ENCODE peak calls at places on chromosome 13, in five cellular contexts. V is neural progenitor cell, W is GM23248, B is SK-N-SH, U is MM.1S. P is an unnamed sample.

GRCh38 chr13:106299616-106300015 is 235.8 kb downstream of the EFNB2 start:
- DNase-seq in W (no peak), B (no peak), V (no peak), U (no peak), P (no peak)

GRCh38 chr13:59094149-59094548 is 1069.6 kb downstream of the DIAPH3 start:
- DNase-seq in V (no peak), W (no peak), U (no peak), B (no peak), P (peak; percentile 40)

GRCh38 chr13:98775386-98775785 is 22.9 kb upstream of the SLC15A1 start:
- DNase-seq in B (no peak), U (no peak), V (no peak), W (no peak), P (no peak)

GRCh38 chr13:65470781-65471180 is 1759.4 kb downstream of the PCDH9 start:
- DNase-seq in W (no peak), U (no peak), B (no peak), V (no peak), P (no peak)

GRCh38 chr13:30559274-30559673 is 58.4 kb upstream of the USPL1 start:
- DNase-seq in V (no peak), B (no peak), U (no peak), W (no peak), P (no peak)

GRCh38 chr13:36417328-36417727 is 15.0 kb upstream of the CCNA1 start:
- DNase-seq in B (no peak), U (peak; percentile 6), V (no peak), W (no peak), P (no peak)

GRCh38 chr13:25717798-25718197 is 334.0 kb downstream of the SHISA2 start:
- DNase-seq in V (no peak), W (no peak), U (no peak), B (no peak), P (no peak)

GRCh38 chr13:89465366-89465765 is 1794.2 kb downstream of the SLITRK5 start:
- DNase-seq in U (no peak), B (no peak), W (peak; percentile 3), V (peak; percentile 15), P (no peak)

GRCh38 chr13:45108716-45109706 is 11.3 kb upstream of the GTF2F2 start:
- DNase-seq in U (no peak), W (peak; percentile 32), V (no peak), B (no peak), P (no peak)

GRCh38 chr13:62094937-62095336 is 679.3 kb upstream of the PCDH20 start:
- DNase-seq in U (no peak), B (no peak), W (no peak), V (no peak), P (no peak)

GRCh38 chr13:97413694-97414093 is 20.3 kb upstream of the RAP2A start:
- DNase-seq in U (no peak), B (no peak), W (no peak), V (no peak), P (no peak)

GRCh38 chr13:41905600-41906254 is 55.2 kb downstream of the VWA8 start:
- DNase-seq in U (peak; percentile 46), B (peak; percentile 33), W (peak; percentile 71), V (peak; percentile 35), P (peak; percentile 54)

GRCh38 chr13:113729329-113730019 is 29.6 kb upstream of the TMEM255B start:
- DNase-seq in W (peak; percentile 57), U (no peak), B (peak; percentile 70), V (no peak), P (no peak)

GRCh38 chr13:102011539-102011938 is 390.3 kb downstream of the FGF14 start:
- DNase-seq in U (no peak), W (no peak), V (no peak), B (no peak), P (no peak)

GRCh38 chr13:74197686-74198085 is 63.5 kb upstream of the KLF12 start:
- DNase-seq in W (no peak), B (no peak), V (no peak), U (no peak), P (no peak)

GRCh38 chr13:21557995-21558394 is 46.0 kb downstream of the MICU2 start:
- DNase-seq in W (peak; percentile 53), B (peak; percentile 9), U (no peak), V (peak; percentile 59), P (peak; percentile 51)

GRCh38 chr13:39556856-39557255 is 46.1 kb downstream of the LHFPL6 start:
- DNase-seq in V (no peak), W (no peak), B (no peak), U (no peak), P (no peak)

GRCh38 chr13:29472317-29472961 is 123.0 kb downstream of the SLC7A1 start:
- DNase-seq in U (peak; percentile 30), W (peak; percentile 79), V (peak; percentile 84), B (peak; percentile 72), P (peak; percentile 67)
- TF ChIP-seq EZH2phosphoT487 in U (no peak), W (no peak), V (no peak), B (no peak), P (no peak)

GRCh38 chr13:51814825-51815650 is 11.1 kb upstream of the DHRS12 start:
- DNase-seq in U (peak; percentile 69), W (peak; percentile 66), V (peak; percentile 76), B (peak; percentile 79), P (peak; percentile 79)
- H3K9ac ChIP-seq in U (peak overlapping the region; percentile 44), W (no peak overlapping the region), V (no peak overlapping the region), B (peak overlapping the region; percentile 12), P (no peak overlapping the region)

GRCh38 chr13:67267136-67267535 is 37.0 kb upstream of the PCDH9 start:
- DNase-seq in V (no peak), W (peak; percentile 12), U (no peak), B (no peak), P (no peak)
- TF ChIP-seq EZH2phosphoT487 in V (no peak), W (no peak), U (no peak), B (no peak), P (no peak)

GRCh38 chr13:48636550-48636949 is 17.2 kb upstream of the CYSLTR2 start:
- DNase-seq in V (no peak), B (no peak), W (peak; percentile 11), U (peak; percentile 67), P (no peak)
- H3K9ac ChIP-seq in V (no peak overlapping the region), B (no peak overlapping the region), W (no peak overlapping the region), U (no peak overlapping the region), P (no peak overlapping the region)

GRCh38 chr13:79409828-79410227 is 3.8 kb upstream of the RBM26 start:
- DNase-seq in U (no peak), W (no peak), B (no peak), V (no peak), P (no peak)

GRCh38 chr13:79417741-79418140 is 11.7 kb upstream of the RBM26 start:
- DNase-seq in W (no peak), V (no peak), B (no peak), U (no peak), P (no peak)

DNA sequence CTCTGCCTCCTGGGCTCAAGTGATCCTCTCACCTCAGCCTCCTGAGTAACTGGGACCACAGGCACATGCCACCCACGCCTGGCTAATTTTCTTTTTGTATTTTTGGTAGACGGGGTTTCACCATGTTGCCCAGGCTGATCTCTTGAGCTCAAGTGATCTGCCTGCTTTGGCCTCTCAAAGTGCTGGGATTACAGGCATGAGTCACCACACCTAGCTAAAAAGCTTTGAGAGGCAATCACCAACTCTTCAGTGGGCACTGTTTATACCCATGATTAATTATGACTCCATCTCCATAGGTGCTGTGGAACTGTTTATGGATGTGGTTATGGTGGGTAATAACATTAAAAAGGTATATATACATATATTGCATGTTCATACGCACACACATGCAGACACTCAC is 7.5 kb upstream of the RBM26 start:
- DNase-seq in B (no peak), V (no peak), W (no peak), U (no peak), P (no peak)
- TF ChIP-seq EZH2phosphoT487 in B (no peak), V (no peak), W (no peak), U (no peak), P (no peak)

GRCh38 chr13:33937373-33938087 is 119.6 kb downstream of the RFC3 start:
- DNase-seq in B (no peak), U (no peak), W (no peak), V (peak; percentile 74), P (peak; percentile 5)
- H3K9ac ChIP-seq in B (no peak overlapping the region), U (no peak overlapping the region), W (no peak overlapping the region), V (no peak overlapping the region), P (no peak overlapping the region)